ENCODE peak calls at places on chromosomes 7 and 10, in six cellular contexts. G is H1, L is mesenchymal stem cell, D is neuronal stem cell, N is IMR-90, S is H9. B is an unnamed sample.

GRCh38 chr7:80826520-80827237 is 92.2 kb downstream of the SEMA3C start:
- DNase-seq in S (no peak), D (no peak), N (peak; percentile 79), L (no peak), G (no peak), B (no peak)

GRCh38 chr7:150465414-150465813 is 15.0 kb downstream of the GIMAP8 start:
- DNase-seq in L (no peak), S (no peak), N (no peak), D (no peak), G (no peak), B (no peak)

GRCh38 chr7:15889501-15889900 is 203.0 kb upstream of the MEOX2 start:
- DNase-seq in S (peak; percentile 30), G (no peak), N (no peak), D (no peak), L (peak; percentile 13), B (peak; percentile 2)

GRCh38 chr10:114869500-114869899 is 47.9 kb downstream of the FHIP2A start:
- DNase-seq in D (no peak), N (peak; percentile 87), G (no peak), L (peak; percentile 54), S (no peak), B (no peak)

GRCh38 chr10:31706464-31706863 is 222.2 kb downstream of the ARHGAP12 start:
- DNase-seq in G (no peak), N (no peak), L (no peak), S (no peak), D (no peak), B (no peak)

GRCh38 chr10:129104266-129105045 is 362.6 kb upstream of the MGMT start:
- DNase-seq in G (no peak), L (no peak), D (no peak), S (no peak), N (peak; percentile 4), B (no peak)

GRCh38 chr10:103736763-103737162 is 118.6 kb downstream of the SH3PXD2A start:
- DNase-seq in G (peak; percentile 67), D (peak; percentile 38), S (peak; percentile 95), N (no peak), L (no peak), B (peak; percentile 41)

GRCh38 chr7:87106974-87107612 is 45.2 kb upstream of the DMTF1 start:
- DNase-seq in S (no peak), G (no peak), D (no peak), N (no peak), L (no peak), B (peak; percentile 14)

GRCh38 chr7:542935-543789 is 23.5 kb upstream of the PDGFA start:
- DNase-seq in N (peak; percentile 91), S (no peak), D (no peak), L (peak; percentile 97), G (no peak), B (peak; percentile 21)

GRCh38 chr7:74271742-74272141 is 17.5 kb upstream of the CLIP2 start:
- DNase-seq in D (no peak), N (no peak), S (no peak), L (peak; percentile 48), G (no peak), B (no peak)

GRCh38 chr10:36779238-36779846 is 346.1 kb upstream of the ANKRD30A start:
- DNase-seq in L (peak; percentile 83), S (peak; percentile 34), D (peak; percentile 71), N (peak; percentile 81), G (peak; percentile 9), B (peak; percentile 63)

GRCh38 chr10:103855424-103855823 is at the start of gene SH3PXD2A:
- DNase-seq in D (peak; percentile 61), S (peak; percentile 59), N (no peak), G (no peak), L (peak; percentile 50), B (no peak)

GRCh38 chr7:101936612-101937231 is 119.3 kb downstream of the CUX1 start:
- DNase-seq in S (peak; percentile 93), D (no peak), L (peak; percentile 82), G (peak; percentile 65), N (peak; percentile 33), B (no peak)

GRCh38 chr10:132918617-132919373 is 23.6 kb downstream of the CFAP46 start:
- DNase-seq in N (no peak), L (no peak), G (no peak), S (no peak), D (no peak), B (no peak)

GRCh38 chr10:63719174-63719856 is 198.1 kb downstream of the REEP3 start:
- DNase-seq in G (no peak), D (no peak), S (no peak), L (no peak), N (no peak), B (no peak)

GRCh38 chr7:1817061-1817712 is 147.1 kb downstream of the ELFN1 start:
- DNase-seq in L (no peak), N (no peak), D (no peak), S (no peak), G (no peak), B (peak; percentile 9)

GRCh38 chr10:97497572-97498075 is 598 bp downstream of the MMS19 start:
- DNase-seq in N (peak; percentile 74), S (peak; percentile 72), L (peak; percentile 88), G (no peak), D (peak; percentile 29), B (peak; percentile 78)

GRCh38 chr7:147653456-147653855 is 937.1 kb upstream of the C7orf33 start:
- DNase-seq in D (no peak), S (no peak), G (no peak), L (no peak), N (no peak), B (no peak)

GRCh38 chr10:74917481-74918077 is 91.2 kb downstream of the KAT6B start:
- DNase-seq in N (peak; percentile 83), S (no peak), G (no peak), L (peak; percentile 65), D (no peak), B (peak; percentile 21)

DNA sequence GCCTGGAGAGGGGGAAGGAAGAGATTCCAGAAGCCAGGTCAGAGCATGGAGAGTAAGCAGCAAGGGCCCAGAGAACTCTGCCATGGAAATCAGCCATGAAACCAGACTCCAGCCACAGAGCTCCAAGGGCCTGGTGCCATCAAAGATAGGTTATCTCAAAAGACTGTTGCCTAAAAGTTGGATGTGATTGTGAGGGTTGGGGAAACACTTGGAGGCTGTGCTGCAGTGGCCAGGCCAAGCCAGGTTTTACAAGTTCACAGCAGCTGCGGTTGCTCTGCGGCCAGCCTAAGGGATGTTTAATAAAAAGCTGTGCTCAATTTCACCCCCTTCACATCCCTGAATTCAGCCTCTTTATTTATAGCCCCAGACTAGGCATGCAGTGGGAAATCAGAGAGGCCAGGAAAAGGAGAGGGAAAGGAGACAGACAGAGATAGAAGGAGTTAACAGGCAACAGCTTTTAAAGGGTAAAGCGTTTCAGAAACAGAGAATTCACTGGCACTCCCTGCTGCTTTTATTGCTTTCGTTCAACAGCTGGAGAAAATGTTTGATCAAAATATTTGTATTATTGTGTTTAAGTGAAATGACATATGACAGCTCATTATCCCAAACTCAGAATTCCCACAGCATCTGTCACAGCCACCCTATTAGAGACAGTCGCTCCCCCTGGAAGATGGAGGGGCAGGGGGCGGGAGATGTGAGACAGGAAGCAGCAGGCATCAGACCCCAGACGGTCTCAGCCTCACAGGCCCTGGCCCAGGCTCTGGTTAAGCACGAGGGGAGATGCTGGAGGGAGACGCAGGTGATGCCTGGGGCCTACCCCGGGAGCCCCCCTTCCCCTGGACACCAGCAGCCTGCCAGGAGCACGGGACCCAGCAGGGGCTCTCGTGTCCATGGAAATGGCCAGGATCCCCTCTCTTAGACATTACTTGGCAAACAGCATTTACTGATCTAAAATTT is 140.1 kb downstream of the GLI3 start:
- DNase-seq in D (no peak), L (peak; percentile 61), N (peak; percentile 53), S (no peak), G (no peak), B (no peak)
- H3K18ac ChIP-seq in D (peak overlapping the region; percentile 67), L (peak overlapping the region; percentile 95), N (peak overlapping the region; percentile 27), S (no peak overlapping the region), G (no peak overlapping the region), B (no peak overlapping the region)

GRCh38 chr10:82924711-82925110 is 1049.7 kb downstream of the NRG3 start:
- DNase-seq in L (peak; percentile 27), G (no peak), D (no peak), S (no peak), N (no peak), B (no peak)

GRCh38 chr10:82922046-82922445 is 1047.1 kb downstream of the NRG3 start:
- DNase-seq in N (no peak), L (no peak), G (no peak), D (no peak), S (no peak), B (no peak)

GRCh38 chr10:82925547-82925946 is 1050.6 kb downstream of the NRG3 start:
- DNase-seq in L (peak; percentile 30), G (no peak), D (no peak), N (no peak), S (no peak), B (no peak)

DNA sequence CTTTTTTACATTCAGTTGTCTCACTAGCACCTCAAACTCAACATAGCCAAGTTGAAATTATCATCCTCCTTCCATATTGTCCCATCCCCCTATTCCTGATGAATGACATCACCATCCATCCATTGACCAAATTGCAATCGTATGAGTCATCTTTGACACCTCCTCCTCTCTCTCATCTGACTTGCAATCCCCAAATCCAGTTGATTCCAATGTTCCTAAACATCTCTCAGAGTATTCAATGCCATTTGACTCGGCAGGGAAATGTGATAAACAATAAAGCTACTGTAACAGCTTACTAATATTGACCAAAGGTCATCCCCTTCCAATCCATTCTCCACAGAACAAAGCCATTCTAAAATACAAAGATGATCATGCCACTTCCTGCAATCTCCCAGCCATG is 1047.8 kb downstream of the NRG3 start:
- DNase-seq in N (no peak), G (no peak), L (no peak), D (no peak), S (no peak), B (no peak)
- H2AFZ ChIP-seq in N (no peak overlapping the region), G (no peak overlapping the region), L (no peak overlapping the region), D (no peak overlapping the region), S (no peak overlapping the region), B (no peak overlapping the region)

DNA sequence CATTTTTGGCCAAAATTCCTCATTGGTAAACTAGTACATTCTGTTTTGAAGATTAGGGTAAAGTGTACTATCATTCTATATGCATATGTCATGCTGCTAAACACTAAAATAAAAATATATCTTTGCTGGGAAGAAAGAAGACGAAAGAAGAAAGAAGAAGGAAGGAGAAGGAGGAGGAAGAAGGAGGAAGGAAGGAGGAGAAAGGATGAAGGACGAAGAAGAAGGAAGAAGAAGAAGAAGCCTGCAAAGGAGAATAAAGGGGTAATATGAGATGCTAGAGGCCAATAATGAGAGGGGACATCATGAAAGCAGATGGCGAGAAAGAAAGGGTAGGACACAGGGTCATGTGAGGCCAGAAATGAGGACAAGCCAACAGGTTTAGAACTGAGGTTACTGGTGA is 8.0 kb downstream of the SLC25A13 start:
- DNase-seq in N (no peak), S (no peak), D (no peak), G (no peak), L (no peak), B (no peak)
- H3K18ac ChIP-seq in N (no peak overlapping the region), S (no peak overlapping the region), D (no peak overlapping the region), G (no peak overlapping the region), L (no peak overlapping the region), B (no peak overlapping the region)

GRCh38 chr10:12807096-12807755 is 194.3 kb downstream of the CCDC3 start:
- DNase-seq in N (no peak), G (no peak), S (no peak), L (no peak), D (no peak), B (no peak)

GRCh38 chr10:12814166-12814565 is 187.3 kb downstream of the CCDC3 start:
- DNase-seq in D (no peak), N (no peak), L (no peak), S (no peak), G (no peak), B (no peak)

GRCh38 chr10:12807982-12808613 is 193.4 kb downstream of the CCDC3 start:
- DNase-seq in G (no peak), L (no peak), D (no peak), N (no peak), S (no peak), B (no peak)

GRCh38 chr10:12811725-12812310 is 189.7 kb downstream of the CCDC3 start:
- DNase-seq in L (no peak), G (no peak), N (peak; percentile 28), D (no peak), S (no peak), B (no peak)

GRCh38 chr10:12812541-12812940 is 189.0 kb downstream of the CCDC3 start:
- DNase-seq in G (no peak), L (no peak), N (no peak), S (no peak), D (no peak), B (no peak)
- H2AFZ ChIP-seq in G (no peak overlapping the region), L (no peak overlapping the region), N (no peak overlapping the region), S (no peak overlapping the region), D (no peak overlapping the region), B (no peak overlapping the region)

B was measured in trophoblast cell.